ENCODE peak calls at places on chromosomes 1 and 21, in seven cellular contexts. E, B, H, F, J, D and P are unnamed samples.

GRCh38 chr1:23566304-23566703 is 7.0 kb upstream of the ID3 start:
- DNase-seq in E (no peak), B (no peak), H (no peak), F (no peak), J (no peak), D (no peak), P (no peak)

GRCh38 chr1:14263207-14263606 is 335.3 kb upstream of the KAZN start:
- DNase-seq in E (no peak), B (no peak), H (no peak), F (no peak), J (no peak), D (no peak), P (peak)

GRCh38 chr1:245156041-245156735 is 1.4 kb downstream of the KIF26B start:
- DNase-seq in E (peak), B (peak), H (peak), F (peak), J (peak), D (peak), P (peak)

GRCh38 chr1:44418022-44418673 is 13.1 kb downstream of the RNF220 start:
- DNase-seq in E (no peak), B (no peak), H (no peak), F (no peak), J (no peak), D (no peak), P (peak)

GRCh38 chr1:218665216-218665615 is 320.1 kb downstream of the TGFB2 start:
- DNase-seq in E (peak), B (peak), H (no peak), F (peak), J (no peak), D (peak), P (no peak)

GRCh38 chr1:235513495-235514366 is 9.5 kb upstream of the B3GALNT2 start:
- DNase-seq in E (no peak), B (peak), H (peak), F (peak), J (peak), D (no peak), P (peak)

GRCh38 chr21:16476056-16476850 is 746.5 kb downstream of the USP25 start:
- DNase-seq in E (no peak), B (no peak), H (no peak), F (peak), J (no peak), D (no peak), P (no peak)

GRCh38 chr21:27423906-27424595 is 457.2 kb upstream of the ADAMTS5 start:
- DNase-seq in E (no peak), B (no peak), H (no peak), F (peak), J (no peak), D (no peak), P (no peak)

GRCh38 chr1:112699425-112700144 is 7.3 kb downstream of the RHOC start:
- DNase-seq in E (no peak), B (no peak), H (no peak), F (no peak), J (no peak), D (no peak), P (no peak)

GRCh38 chr1:175094626-175095025 is 27.0 kb downstream of the TNN start:
- DNase-seq in E (no peak), B (no peak), H (no peak), F (no peak), J (no peak), D (no peak), P (no peak)

GRCh38 chr21:36647279-36648093 is 51.4 kb upstream of the SIM2 start:
- DNase-seq in E (no peak), B (no peak), H (no peak), F (peak), J (peak), D (no peak), P (no peak)

GRCh38 chr1:91763252-91763651 is 122.7 kb downstream of the TGFBR3 start:
- DNase-seq in E (no peak), B (no peak), H (no peak), F (peak), J (no peak), D (no peak), P (no peak)

GRCh38 chr1:224768971-224769370 is 152.9 kb downstream of the CNIH3 start:
- DNase-seq in E (no peak), B (no peak), H (no peak), F (no peak), J (no peak), D (no peak), P (no peak)

GRCh38 chr1:100178092-100178491 is at the start of gene LRRC39:
- DNase-seq in E (no peak), B (no peak), H (no peak), F (no peak), J (peak), D (no peak), P (no peak)

GRCh38 chr1:116731439-116731838 is 22.8 kb upstream of the CD2 start:
- DNase-seq in E (no peak), B (no peak), H (no peak), F (no peak), J (no peak), D (no peak), P (no peak)